ENCODE peak calls at places on chromosomes 12 and 14, in nine cellular contexts. E is GM13976, R is lower lobe of right lung, F is DND-41, D is ovary, C is neural crest cell, P is HFFc6, Z is sigmoid colon, O is nephron progenitor cell. U is an unnamed sample.

GRCh38 chr12:65229441-65229840 is 49.0 kb upstream of the MSRB3 start:
- DNase-seq in P (peak), Z (no peak), E (no peak), R (no peak), D (no peak), O (no peak), F (no peak), C (no peak), U (no peak)

GRCh38 chr14:92686763-92687427 is 61.5 kb downstream of the LGMN start:
- DNase-seq in F (peak), D (peak), E (peak), P (peak), R (peak), O (peak), C (peak), Z (peak), U (peak)

GRCh38 chr12:126762150-126762549 is 1504.8 kb upstream of the TMEM132C start:
- DNase-seq in R (no peak), D (no peak), Z (no peak), P (no peak), E (no peak), F (no peak), C (no peak), O (no peak), U (no peak)

GRCh38 chr14:67957925-67958324 is 138.3 kb downstream of the RAD51B start:
- DNase-seq in Z (no peak), E (no peak), F (no peak), P (no peak), C (no peak), O (no peak), R (no peak), D (no peak), U (no peak)

GRCh38 chr14:92993302-92993701 is 70.4 kb downstream of the CHGA start:
- DNase-seq in E (no peak), P (no peak), R (peak), F (no peak), D (peak), Z (peak), O (no peak), C (no peak), U (no peak)

GRCh38 chr12:49580572-49581535 is 12.9 kb upstream of the MCRS1 start:
- DNase-seq in F (peak), C (peak), R (peak), O (peak), Z (peak), P (peak), E (peak), D (peak), U (peak)

GRCh38 chr12:50740307-50740706 is 23.6 kb upstream of the ATF1 start:
- DNase-seq in E (no peak), D (no peak), Z (no peak), R (no peak), O (no peak), F (no peak), C (no peak), P (no peak), U (no peak)

GRCh38 chr12:119448737-119449136 is 114.2 kb downstream of the CCDC60 start:
- DNase-seq in R (no peak), D (no peak), Z (no peak), O (no peak), P (no peak), F (no peak), C (no peak), E (no peak), U (no peak)

GRCh38 chr14:103103461-103104388 is 9.2 kb downstream of the EXOC3L4 start:
- DNase-seq in R (peak), O (no peak), Z (no peak), C (no peak), E (no peak), F (peak), D (no peak), P (peak), U (no peak)

GRCh38 chr12:20601668-20602280 is 93.4 kb upstream of the SLCO1C1 start:
- DNase-seq in P (peak), C (no peak), Z (no peak), D (no peak), R (no peak), O (no peak), F (no peak), E (no peak), U (no peak)

GRCh38 chr12:29148958-29149690 is at the start of gene FAR2:
- DNase-seq in Z (peak), P (no peak), C (peak), D (no peak), R (peak), F (peak), E (peak), O (peak), U (peak)

GRCh38 chr12:76024102-76024781 is 7.3 kb downstream of the PHLDA1 start:
- DNase-seq in E (no peak), R (no peak), F (no peak), C (no peak), O (no peak), D (no peak), Z (no peak), P (no peak), U (no peak)

GRCh38 chr12:113932411-113933196 is 33.5 kb downstream of the RBM19 start:
- DNase-seq in O (peak), E (no peak), Z (no peak), P (no peak), D (peak), R (no peak), F (no peak), C (peak), U (no peak)

GRCh38 chr14:102182190-102182589 is 42.5 kb downstream of the WDR20 start:
- DNase-seq in Z (no peak), F (no peak), C (no peak), P (peak), R (no peak), O (no peak), D (no peak), E (no peak), U (no peak)

GRCh38 chr12:124365726-124366430 is 71.0 kb downstream of the RFLNA start:
- DNase-seq in O (no peak), E (no peak), F (no peak), Z (no peak), C (no peak), D (no peak), R (no peak), P (no peak), U (no peak)

GRCh38 chr12:22656376-22656775 is 31.4 kb downstream of the ETNK1 start:
- DNase-seq in P (no peak), R (no peak), O (no peak), Z (no peak), F (no peak), D (no peak), C (no peak), E (no peak), U (no peak)

GRCh38 chr12:57474862-57475261 is 4.8 kb downstream of the ARHGAP9 start:
- DNase-seq in R (no peak), F (no peak), E (no peak), C (no peak), D (no peak), Z (no peak), O (no peak), P (no peak), U (no peak)

GRCh38 chr14:28515571-28515970 is 251.0 kb upstream of the FOXG1 start:
- DNase-seq in O (no peak), E (no peak), F (no peak), R (no peak), Z (no peak), C (no peak), P (no peak), D (no peak), U (no peak)

DNA sequence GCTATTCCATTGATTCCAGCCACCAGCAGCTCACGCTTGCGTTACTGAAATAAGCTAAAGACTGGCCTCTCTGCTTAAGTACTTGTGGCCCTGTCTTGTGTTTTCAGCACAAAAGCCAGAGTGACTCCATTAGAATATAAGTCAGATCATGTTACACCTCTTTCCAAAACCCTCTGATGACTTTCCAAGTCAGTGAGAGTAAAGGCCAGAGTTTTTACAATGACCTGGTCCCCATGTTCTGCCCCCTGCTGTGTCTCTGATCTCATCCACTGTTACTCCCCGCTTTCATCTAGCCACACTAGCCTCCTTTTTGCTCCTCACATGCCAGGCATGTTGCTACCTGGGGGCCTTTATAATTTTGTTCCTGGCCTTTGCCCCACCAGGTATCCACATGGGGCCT is 6.9 kb upstream of the CKAP4 start:
- DNase-seq in C (no peak), R (no peak), E (no peak), F (no peak), D (no peak), Z (no peak), O (no peak), P (no peak), U (no peak)
- TF ChIP-seq CTCF in C (no peak), R (no peak), E (no peak), F (no peak), D (no peak), Z (no peak), O (no peak), P (no peak), U (no peak)

GRCh38 chr14:24826390-24826789 is 192.4 kb upstream of the GZMB start:
- DNase-seq in P (no peak), O (no peak), D (no peak), C (no peak), Z (no peak), F (no peak), R (no peak), E (no peak), U (no peak)

GRCh38 chr14:24833385-24833784 is 199.4 kb upstream of the GZMB start:
- DNase-seq in E (no peak), C (no peak), O (no peak), F (no peak), D (no peak), P (no peak), Z (no peak), R (no peak), U (no peak)

GRCh38 chr14:24831677-24832076 is 197.7 kb upstream of the GZMB start:
- DNase-seq in P (no peak), F (no peak), O (no peak), D (no peak), R (no peak), E (no peak), C (no peak), Z (no peak), U (no peak)

GRCh38 chr14:24828486-24828885 is 194.5 kb upstream of the GZMB start:
- DNase-seq in Z (no peak), C (no peak), O (no peak), P (peak), E (no peak), F (no peak), R (no peak), D (no peak), U (no peak)

DNA sequence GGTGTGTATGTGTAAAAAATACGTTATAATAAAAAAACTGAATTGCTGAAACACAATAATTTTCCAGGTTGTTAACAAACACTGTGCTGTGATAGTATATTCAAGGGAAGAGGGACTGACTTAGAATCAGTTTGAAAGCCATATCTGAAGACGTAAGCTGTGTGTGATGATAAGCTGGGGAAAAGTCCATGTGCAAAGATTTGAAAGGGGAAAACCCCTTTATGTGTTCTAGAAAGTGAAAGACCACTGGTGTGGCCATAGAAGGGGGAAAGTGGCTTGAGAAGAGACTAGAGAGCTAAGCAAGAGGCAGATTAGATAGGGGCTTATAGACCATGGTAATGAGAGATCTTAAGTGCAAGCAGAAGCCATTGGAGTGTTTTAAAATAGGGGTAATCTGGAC is 195.9 kb upstream of the GZMB start:
- DNase-seq in D (no peak), Z (no peak), P (no peak), E (no peak), O (no peak), F (no peak), R (no peak), C (no peak), U (no peak)
- TF ChIP-seq CTCF in D (no peak), Z (no peak), P (no peak), E (no peak), O (no peak), F (no peak), R (no peak), C (no peak), U (no peak)

GRCh38 chr12:15936751-15937150 is 25.6 kb downstream of the DERA start:
- DNase-seq in C (no peak), O (no peak), P (no peak), Z (no peak), E (no peak), D (no peak), F (no peak), R (no peak), U (no peak)

GRCh38 chr12:15939111-15939510 is 28.0 kb downstream of the DERA start:
- DNase-seq in Z (no peak), R (no peak), P (no peak), D (no peak), O (no peak), C (no peak), E (no peak), F (peak), U (no peak)

GRCh38 chr12:15932975-15933374 is 21.8 kb downstream of the DERA start:
- DNase-seq in C (no peak), F (no peak), R (no peak), E (no peak), D (no peak), P (no peak), O (no peak), Z (no peak), U (no peak)

GRCh38 chr12:15933751-15934150 is 22.6 kb downstream of the DERA start:
- DNase-seq in C (no peak), F (no peak), Z (no peak), O (no peak), P (peak), E (no peak), R (no peak), D (no peak), U (no peak)

DNA sequence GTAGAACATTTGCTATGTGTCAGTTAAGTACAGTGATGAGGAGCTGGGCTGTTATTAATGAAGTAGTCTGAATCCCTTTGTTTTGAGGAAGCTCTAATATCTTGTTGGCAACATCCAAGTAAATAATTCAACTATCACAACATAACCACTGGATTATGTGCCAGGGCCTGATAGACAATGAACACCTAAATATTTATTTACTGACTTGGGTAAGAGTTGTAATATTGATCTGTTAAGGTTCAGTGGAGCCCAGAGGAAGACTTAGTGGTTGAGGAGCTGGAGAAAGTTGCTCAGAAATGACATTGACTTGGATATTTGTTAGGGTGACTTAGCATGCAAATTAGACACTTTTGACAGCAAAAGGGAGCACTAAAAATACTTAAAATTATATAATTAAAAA is 26.8 kb downstream of the DERA start:
- DNase-seq in C (no peak), O (no peak), F (no peak), Z (no peak), R (no peak), P (no peak), D (no peak), E (no peak), U (no peak)
- TF ChIP-seq CTCF in C (no peak), O (no peak), F (no peak), Z (no peak), R (no peak), P (no peak), D (no peak), E (no peak), U (no peak)

GRCh38 chr14:53325176-53325806 is 172.2 kb upstream of the DDHD1 start:
- DNase-seq in C (no peak), O (no peak), Z (no peak), D (no peak), P (no peak), E (no peak), F (no peak), R (no peak), U (no peak)
- TF ChIP-seq CTCF in C (no peak), O (peak), Z (no peak), D (peak), P (peak), E (no peak), F (peak), R (no peak), U (peak)